ENCODE peak calls at places on chromosome 2, in six cellular contexts. V, I, F, W, H and L are unnamed samples.

GRCh38 chr2:136253288-136254004 is 135.5 kb upstream of the CXCR4 start:
- DNase-seq in V (no peak), I (peak; percentile 37), F (peak; percentile 55), W (no peak), H (peak; percentile 30), L (no peak)

GRCh38 chr2:239985356-239985755 is 39.8 kb downstream of the NDUFA10 start:
- DNase-seq in V (no peak), I (no peak), F (no peak), W (no peak), H (no peak), L (no peak)

GRCh38 chr2:48250943-48251342 is 279.0 kb upstream of the STON1 start:
- DNase-seq in V (no peak), I (no peak), F (no peak), W (peak; percentile 93), H (peak; percentile 64), L (no peak)

GRCh38 chr2:187769437-187769836 is 215.2 kb upstream of the TFPI start:
- DNase-seq in V (no peak), I (no peak), F (no peak), W (no peak), H (no peak), L (no peak)

GRCh38 chr2:11753452-11753885 is 7.0 kb downstream of the LPIN1 start:
- DNase-seq in V (peak; percentile 41), I (no peak), F (no peak), W (peak; percentile 82), H (peak; percentile 93), L (no peak)

GRCh38 chr2:64391459-64391858 is 62.5 kb upstream of the LGALSL start:
- DNase-seq in V (no peak), I (no peak), F (no peak), W (no peak), H (no peak), L (no peak)

GRCh38 chr2:54471221-54471711 is 15.1 kb downstream of the SPTBN1 start:
- DNase-seq in V (no peak), I (peak; percentile 34), F (no peak), W (no peak), H (peak; percentile 35), L (peak; percentile 53)

GRCh38 chr2:179235463-179236108 is 29.0 kb downstream of the SESTD1 start:
- DNase-seq in V (no peak), I (no peak), F (no peak), W (no peak), H (no peak), L (no peak)

GRCh38 chr2:190607014-190607597 is 41.8 kb upstream of the NAB1 start:
- DNase-seq in V (no peak), I (no peak), F (no peak), W (no peak), H (no peak), L (no peak)

GRCh38 chr2:136130511-136130910 is 12.6 kb upstream of the CXCR4 start:
- DNase-seq in V (no peak), I (no peak), F (no peak), W (no peak), H (no peak), L (no peak)

GRCh38 chr2:59776726-59777008 is 776.8 kb downstream of the BCL11A start:
- DNase-seq in V (no peak), I (no peak), F (no peak), W (no peak), H (no peak), L (no peak)

GRCh38 chr2:59770651-59771050 is 782.8 kb downstream of the BCL11A start:
- DNase-seq in V (no peak), I (no peak), F (no peak), W (no peak), H (no peak), L (no peak)

GRCh38 chr2:59777120-59777519 is 776.3 kb downstream of the BCL11A start:
- DNase-seq in V (no peak), I (no peak), F (no peak), W (no peak), H (no peak), L (no peak)

DNA sequence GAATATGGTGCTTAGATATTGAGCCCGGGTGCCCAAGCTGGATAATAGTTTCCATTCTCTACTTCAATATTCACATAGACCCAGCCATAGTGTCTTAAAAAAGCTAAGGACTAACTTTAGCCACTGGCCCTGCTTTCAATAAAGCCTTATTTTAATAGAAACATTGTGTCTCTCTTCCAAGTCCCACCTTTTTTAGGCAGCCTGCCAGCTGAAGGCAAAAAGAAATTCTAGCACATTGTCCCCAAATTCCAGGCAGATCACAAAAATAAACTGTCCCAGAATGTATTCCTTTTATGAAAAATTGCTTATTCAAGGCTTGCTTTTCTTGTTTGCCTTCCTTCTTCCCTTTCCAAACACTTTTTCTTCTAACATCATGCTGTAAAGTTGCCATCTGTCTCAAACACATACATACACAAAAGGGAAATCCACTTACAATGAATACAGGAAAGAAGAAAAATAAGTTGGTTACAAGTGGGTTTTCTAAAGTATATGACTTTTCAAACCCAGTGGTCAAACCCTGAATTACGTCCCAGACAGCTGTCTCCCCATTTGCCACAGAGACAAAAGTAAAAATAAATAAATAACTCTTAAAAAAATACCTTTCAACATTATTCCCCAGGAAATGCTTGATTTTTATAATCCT is 778.5 kb downstream of the BCL11A start:
- DNase-seq in V (no peak), I (no peak), F (no peak), W (no peak), H (no peak), L (no peak)
- TF ChIP-seq CTCF in V (no peak), I (no peak), F (no peak), W (no peak), H (no peak), L (peak; percentile 58)

GRCh38 chr2:20479835-20480234 is 33.0 kb downstream of the RHOB start:
- DNase-seq in V (no peak), I (no peak), F (no peak), W (no peak), H (no peak), L (no peak)
- TF ChIP-seq CTCF in V (no peak), I (no peak), F (no peak), W (no peak), H (no peak), L (no peak)

GRCh38 chr2:200673191-200673590 is 87.4 kb downstream of the AOX1 start:
- DNase-seq in V (no peak), I (no peak), F (no peak), W (no peak), H (no peak), L (no peak)

GRCh38 chr2:200677161-200677560 is 91.3 kb downstream of the AOX1 start:
- DNase-seq in V (no peak), I (no peak), F (no peak), W (no peak), H (no peak), L (no peak)

GRCh38 chr2:200681731-200682130 is 95.9 kb downstream of the AOX1 start:
- DNase-seq in V (no peak), I (no peak), F (no peak), W (no peak), H (no peak), L (no peak)

GRCh38 chr2:200679157-200679934 is 93.5 kb downstream of the AOX1 start:
- DNase-seq in V (no peak), I (no peak), F (no peak), W (no peak), H (no peak), L (no peak)

GRCh38 chr2:200677721-200678532 is 92.1 kb downstream of the AOX1 start:
- DNase-seq in V (no peak), I (peak; percentile 22), F (no peak), W (no peak), H (no peak), L (no peak)
- TF ChIP-seq CTCF in V (no peak), I (no peak), F (no peak), W (no peak), H (no peak), L (no peak)

GRCh38 chr2:219684721-219685689 is 57.6 kb downstream of the SLC4A3 start:
- DNase-seq in V (peak; percentile 22), I (peak; percentile 35), F (peak; percentile 85), W (peak; percentile 68), H (peak; percentile 85), L (peak; percentile 44)
- TF ChIP-seq CTCF in V (no peak), I (no peak), F (no peak), W (no peak), H (no peak), L (no peak)